ENCODE peak calls at places on chromosomes 2 and 18, in nine cellular contexts. M is NAMALWA; S is heart left ventricle; C is activated CD8-positive, alpha-beta memory T cell treated with anti-CD3 and anti-CD28 coated beads for 24 hours; A is KG1; N is CD8-positive, alpha-beta T cell; O is fibroblast of the conjunctiva; R is posterior vena cava; U is ELR. H is an unnamed sample.

GRCh38 chr18:30862900-30863299 is 179.6 kb downstream of the DSC3 start:
- DNase-seq in A (no peak), C (no peak), U (no peak), R (no peak), S (no peak), N (no peak), M (no peak), O (no peak), H (no peak)

GRCh38 chr2:74516070-74516633 is 1.9 kb downstream of the TLX2 start:
- DNase-seq in C (peak), R (peak), A (no peak), O (no peak), U (no peak), N (peak), S (peak), M (no peak), H (no peak)

GRCh38 chr2:109494351-109494750 is 119.4 kb downstream of the SEPTIN10 start:
- DNase-seq in C (no peak), U (no peak), O (no peak), M (no peak), R (no peak), A (no peak), N (no peak), S (no peak), H (no peak)

GRCh38 chr2:62423235-62423634 is 82.8 kb downstream of the TMEM17 start:
- DNase-seq in O (no peak), N (no peak), A (no peak), M (peak), S (no peak), R (no peak), U (peak), C (no peak), H (no peak)

GRCh38 chr2:194054262-194054767 is 1602.7 kb upstream of the SLC39A10 start:
- DNase-seq in A (no peak), O (no peak), N (no peak), U (no peak), M (no peak), S (no peak), R (no peak), C (no peak), H (no peak)

GRCh38 chr2:52258038-52258437 is 1226.1 kb upstream of the NRXN1 start:
- DNase-seq in S (no peak), U (no peak), N (no peak), O (no peak), R (no peak), C (no peak), A (no peak), M (no peak), H (no peak)

GRCh38 chr2:20525041-20526035 is 78.5 kb downstream of the RHOB start:
- DNase-seq in R (peak), A (no peak), M (peak), N (no peak), O (peak), S (no peak), U (peak), C (no peak), H (peak)

GRCh38 chr2:173872714-173873113 is 92.5 kb downstream of the SP3 start:
- DNase-seq in C (no peak), R (no peak), A (no peak), S (no peak), U (no peak), N (no peak), O (no peak), M (no peak), H (no peak)

GRCh38 chr2:182784058-182784706 is 68.1 kb downstream of the DNAJC10 start:
- DNase-seq in S (no peak), C (no peak), M (no peak), R (no peak), O (no peak), U (no peak), A (no peak), N (no peak), H (no peak)

GRCh38 chr2:68110102-68110501 is 47.3 kb upstream of the C1D start:
- DNase-seq in M (peak), C (no peak), U (no peak), S (no peak), N (no peak), O (no peak), R (no peak), A (no peak), H (peak)

GRCh38 chr2:12705230-12705629 is 11.5 kb upstream of the TRIB2 start:
- DNase-seq in R (no peak), U (no peak), N (no peak), C (no peak), S (no peak), M (no peak), O (no peak), A (no peak), H (no peak)

GRCh38 chr18:30271716-30272115 is 770.8 kb downstream of the DSC3 start:
- DNase-seq in R (no peak), O (no peak), M (no peak), U (peak), N (no peak), A (no peak), S (no peak), C (no peak), H (no peak)

GRCh38 chr2:240782886-240783818 is 36.9 kb downstream of the KIF1A start:
- DNase-seq in M (no peak), N (no peak), U (no peak), R (peak), A (no peak), O (no peak), S (no peak), C (no peak), H (no peak)

GRCh38 chr2:26064846-26065245 is 31.0 kb downstream of the RAB10 start:
- DNase-seq in C (no peak), R (no peak), A (no peak), S (no peak), M (no peak), N (no peak), U (no peak), O (no peak), H (no peak)

GRCh38 chr2:122023059-122023879 is 267.8 kb downstream of the TSN start:
- DNase-seq in O (no peak), N (no peak), C (no peak), A (no peak), U (no peak), S (no peak), M (no peak), R (no peak), H (no peak)

GRCh38 chr2:133568598-133568997 is 335 bp upstream of the NCKAP5 start:
- DNase-seq in R (no peak), O (no peak), N (no peak), S (no peak), C (no peak), A (no peak), U (no peak), M (no peak), H (no peak)

GRCh38 chr2:46268986-46269385 is 28.2 kb upstream of the EPAS1 start:
- DNase-seq in S (no peak), N (no peak), C (no peak), R (no peak), U (peak), A (no peak), M (no peak), O (no peak), H (peak)

GRCh38 chr2:236631361-236632291 is 62.0 kb downstream of the ACKR3 start:
- DNase-seq in M (no peak), N (no peak), R (peak), O (no peak), A (no peak), C (peak), S (peak), U (no peak), H (no peak)

GRCh38 chr2:216551669-216552068 is 53.0 kb downstream of the RPL37A start:
- DNase-seq in U (no peak), M (no peak), O (no peak), C (no peak), R (no peak), N (no peak), A (no peak), S (no peak), H (no peak)

GRCh38 chr18:29644276-29644675 is 1398.3 kb downstream of the DSC3 start:
- DNase-seq in S (no peak), O (no peak), M (no peak), A (no peak), C (no peak), U (peak), R (no peak), N (no peak), H (peak)

GRCh38 chr2:198203306-198203705 is 398.9 kb downstream of the PLCL1 start:
- DNase-seq in N (no peak), A (no peak), R (no peak), U (peak), S (no peak), O (no peak), C (no peak), M (no peak), H (no peak)

GRCh38 chr2:239870276-239870675 is 154.9 kb downstream of the NDUFA10 start:
- DNase-seq in M (no peak), S (no peak), N (no peak), A (no peak), O (no peak), C (no peak), U (no peak), R (peak), H (no peak)

GRCh38 chr2:28471214-28471613 is 24.6 kb upstream of the PLB1 start:
- DNase-seq in C (no peak), O (no peak), N (no peak), S (no peak), A (no peak), M (no peak), U (no peak), R (no peak), H (no peak)

GRCh38 chr2:30206461-30207430 is 24.6 kb upstream of the LBH start:
- DNase-seq in N (no peak), C (no peak), A (no peak), U (no peak), S (no peak), O (no peak), R (no peak), M (no peak), H (peak)

GRCh38 chr2:15627842-15628684 is 36.4 kb downstream of the DDX1 start:
- DNase-seq in U (no peak), S (no peak), A (no peak), O (no peak), C (no peak), N (no peak), M (no peak), R (no peak), H (no peak)

GRCh38 chr2:156380117-156380645 is 47.7 kb upstream of the NR4A2 start:
- DNase-seq in N (no peak), A (no peak), U (no peak), S (no peak), M (no peak), R (no peak), O (no peak), C (no peak), H (no peak)

GRCh38 chr2:12173271-12173942 is 427.0 kb downstream of the LPIN1 start:
- DNase-seq in R (no peak), M (no peak), C (no peak), N (no peak), S (no peak), O (no peak), A (no peak), U (peak), H (no peak)

GRCh38 chr2:170711774-170712652 is 3.1 kb upstream of the SP5 start:
- DNase-seq in N (no peak), U (no peak), S (no peak), C (no peak), R (no peak), O (no peak), M (no peak), A (no peak), H (no peak)

GRCh38 chr2:240269380-240269779 is 128.9 kb upstream of the OTOS start:
- DNase-seq in M (no peak), R (peak), S (no peak), O (no peak), U (no peak), A (no peak), C (no peak), N (no peak), H (no peak)

GRCh38 chr18:52288403-52289004 is 51.5 kb upstream of the DCC start:
- DNase-seq in A (no peak), C (no peak), R (no peak), U (no peak), O (no peak), M (peak), S (no peak), N (no peak), H (no peak)

GRCh38 chr18:32381761-32382160 is 88.9 kb downstream of the GAREM1 start:
- DNase-seq in N (no peak), A (no peak), C (no peak), O (no peak), S (no peak), R (no peak), M (no peak), U (no peak), H (no peak)

GRCh38 chr2:207241198-207241597 is 75.5 kb upstream of the KLF7 start:
- DNase-seq in M (no peak), U (peak), N (no peak), R (no peak), A (no peak), O (no peak), S (no peak), C (no peak), H (peak)

GRCh38 chr2:118032169-118033013 is 18.5 kb upstream of the CCDC93 start:
- DNase-seq in S (no peak), R (no peak), M (peak), A (peak), U (peak), O (no peak), C (peak), N (peak), H (peak)

GRCh38 chr2:101223814-101224231 is 28.9 kb upstream of the CNOT11 start:
- DNase-seq in R (no peak), N (peak), M (peak), C (peak), O (no peak), A (peak), U (no peak), S (no peak), H (peak)

GRCh38 chr2:46351388-46352141 is 54.4 kb downstream of the EPAS1 start:
- DNase-seq in C (peak), O (no peak), R (peak), M (no peak), S (peak), N (peak), A (no peak), U (no peak), H (no peak)

GRCh38 chr2:6914829-6915228 is 2.4 kb upstream of the RNF144A start:
- DNase-seq in R (no peak), U (peak), S (no peak), C (no peak), O (no peak), A (no peak), M (no peak), N (no peak), H (peak)

GRCh38 chr2:72292433-72292832 is 144.8 kb upstream of the CYP26B1 start:
- DNase-seq in M (no peak), N (no peak), R (no peak), O (no peak), U (no peak), S (no peak), A (no peak), C (no peak), H (no peak)

GRCh38 chr18:79460445-79461300 is 64.9 kb downstream of the NFATC1 start:
- DNase-seq in U (no peak), N (no peak), O (no peak), A (no peak), C (no peak), R (no peak), M (peak), S (no peak), H (no peak)

GRCh38 chr18:63774511-63774910 is 707 bp upstream of the SERPINB7 start:
- DNase-seq in A (no peak), R (no peak), S (no peak), O (no peak), C (no peak), M (no peak), U (no peak), N (no peak), H (no peak)